ENCODE peak calls at places on chromosomes 12 and 14, in five cellular contexts. A, F, U, L and H are unnamed samples.

GRCh38 chr14:91901449-91902250 is 34.3 kb upstream of the TC2N start:
- DNase-seq in L (peak; percentile 38), U (peak; percentile 69), F (no peak), A (no peak), H (no peak)

GRCh38 chr14:60482743-60483142 is 3.1 kb downstream of the C14orf39 start:
- DNase-seq in F (no peak), A (no peak), L (no peak), U (no peak), H (no peak)

GRCh38 chr14:65958664-65959562 is 527.3 kb upstream of the CCDC196 start:
- DNase-seq in L (peak; percentile 66), A (peak; percentile 11), U (no peak), F (peak; percentile 58), H (no peak)

GRCh38 chr14:26403760-26404159 is 194.1 kb downstream of the NOVA1 start:
- DNase-seq in A (no peak), U (no peak), L (no peak), F (no peak), H (no peak)

GRCh38 chr12:120538281-120539156 is 4.4 kb downstream of the RNF10 start:
- DNase-seq in L (peak; percentile 40), F (no peak), A (no peak), U (peak; percentile 73), H (peak; percentile 92)

GRCh38 chr14:65879218-65880009 is 466.9 kb downstream of the FUT8 start:
- DNase-seq in U (no peak), F (no peak), A (no peak), L (peak; percentile 63), H (no peak)

GRCh38 chr14:69682607-69683263 is 71.3 kb downstream of the SUSD6 start:
- DNase-seq in A (peak; percentile 57), F (no peak), L (peak; percentile 44), U (no peak), H (peak; percentile 25)

GRCh38 chr14:52325126-52325525 is 11.0 kb downstream of the PTGER2 start:
- DNase-seq in L (no peak), A (peak; percentile 50), F (no peak), U (no peak), H (no peak)

GRCh38 chr14:64294672-64295413 is 672 bp upstream of the ESR2 start:
- DNase-seq in A (peak; percentile 85), L (peak; percentile 78), U (peak; percentile 88), F (peak; percentile 32), H (peak; percentile 73)

GRCh38 chr12:118645219-118645618 is 268.9 kb downstream of the SUDS3 start:
- DNase-seq in L (no peak), A (peak; percentile 18), U (no peak), F (no peak), H (peak; percentile 63)

GRCh38 chr14:59484611-59485174 is 376 bp downstream of the JKAMP start:
- DNase-seq in F (no peak), A (no peak), L (no peak), U (no peak), H (no peak)

GRCh38 chr12:54420766-54421144 is 1.7 kb upstream of the ITGA5 start:
- DNase-seq in F (no peak), U (peak; percentile 63), L (peak; percentile 24), A (no peak), H (no peak)

GRCh38 chr12:122457627-122458026 is 35.2 kb upstream of the CLIP1 start:
- DNase-seq in L (no peak), F (no peak), A (no peak), U (no peak), H (no peak)

GRCh38 chr12:49017764-49018281 is 753 bp downstream of the PRKAG1 start:
- DNase-seq in L (peak; percentile 70), A (peak; percentile 33), U (peak; percentile 47), F (no peak), H (no peak)

GRCh38 chr12:12527820-12528296 is 34.8 kb downstream of the DUSP16 start:
- DNase-seq in L (no peak), U (no peak), A (peak; percentile 24), F (no peak), H (no peak)

GRCh38 chr12:52362118-52362726 is 5.1 kb downstream of the KRT85 start:
- DNase-seq in A (no peak), L (no peak), U (no peak), F (no peak), H (peak; percentile 49)